ENCODE peak calls at places on chromosomes 7 and 10, in seven cellular contexts. One of them, this sample, is unnamed.

GRCh38 chr7:108448777-108449576 is 7.3 kb downstream of the NRCAM start:
- DNase-seq in neural crest cell: peak
- DNase-seq in HFFc6: no peak
- DNase-seq in neural progenitor cell: peak
- DNase-seq in colonic mucosa: no peak
- DNase-seq in A549: no peak
- DNase-seq in mammary epithelial cell: no peak
- DNase-seq in this sample: no peak

GRCh38 chr10:103823706-103824272 is 31.6 kb downstream of the SH3PXD2A start:
- DNase-seq in neural crest cell: no peak
- DNase-seq in HFFc6: no peak
- DNase-seq in neural progenitor cell: no peak
- DNase-seq in colonic mucosa: no peak
- DNase-seq in A549: no peak
- DNase-seq in mammary epithelial cell: peak
- DNase-seq in this sample: no peak

GRCh38 chr7:26670841-26671240 is 193.5 kb downstream of the SKAP2 start:
- DNase-seq in neural crest cell: no peak
- DNase-seq in HFFc6: no peak
- DNase-seq in neural progenitor cell: no peak
- DNase-seq in colonic mucosa: no peak
- DNase-seq in A549: no peak
- DNase-seq in mammary epithelial cell: no peak
- DNase-seq in this sample: no peak

GRCh38 chr7:92810242-92810611 is 26.1 kb downstream of the CDK6 start:
- DNase-seq in neural crest cell: no peak
- DNase-seq in HFFc6: no peak
- DNase-seq in neural progenitor cell: no peak
- DNase-seq in colonic mucosa: no peak
- DNase-seq in A549: peak
- DNase-seq in mammary epithelial cell: no peak
- DNase-seq in this sample: no peak

GRCh38 chr10:30528427-30528782 is 94.4 kb downstream of the MAP3K8 start:
- DNase-seq in neural crest cell: no peak
- DNase-seq in HFFc6: no peak
- DNase-seq in neural progenitor cell: no peak
- DNase-seq in colonic mucosa: no peak
- DNase-seq in A549: no peak
- DNase-seq in mammary epithelial cell: no peak
- DNase-seq in this sample: no peak

GRCh38 chr10:16905304-16905703 is 88.1 kb upstream of the RSU1 start:
- DNase-seq in neural crest cell: no peak
- DNase-seq in HFFc6: no peak
- DNase-seq in neural progenitor cell: no peak
- DNase-seq in colonic mucosa: no peak
- DNase-seq in A549: no peak
- DNase-seq in mammary epithelial cell: no peak
- DNase-seq in this sample: no peak

GRCh38 chr7:66741706-66742053 is 1.1 kb downstream of the RABGEF1 start:
- DNase-seq in neural crest cell: no peak
- DNase-seq in HFFc6: no peak
- DNase-seq in neural progenitor cell: peak
- DNase-seq in colonic mucosa: no peak
- DNase-seq in A549: peak
- DNase-seq in mammary epithelial cell: peak
- DNase-seq in this sample: no peak

GRCh38 chr7:101179117-101179779 is 845 bp downstream of the NAT16 start:
- DNase-seq in neural crest cell: peak
- DNase-seq in HFFc6: no peak
- DNase-seq in neural progenitor cell: peak
- DNase-seq in colonic mucosa: no peak
- DNase-seq in A549: no peak
- DNase-seq in mammary epithelial cell: no peak
- DNase-seq in this sample: no peak

GRCh38 chr7:155702616-155703015 is 58.2 kb downstream of the RBM33 start:
- DNase-seq in neural crest cell: no peak
- DNase-seq in HFFc6: no peak
- DNase-seq in neural progenitor cell: no peak
- DNase-seq in colonic mucosa: no peak
- DNase-seq in A549: no peak
- DNase-seq in mammary epithelial cell: peak
- DNase-seq in this sample: no peak

GRCh38 chr7:155373359-155374273 is 75.9 kb downstream of the INSIG1 start:
- DNase-seq in neural crest cell: no peak
- DNase-seq in HFFc6: no peak
- DNase-seq in neural progenitor cell: peak
- DNase-seq in colonic mucosa: no peak
- DNase-seq in A549: no peak
- DNase-seq in mammary epithelial cell: no peak
- DNase-seq in this sample: no peak

GRCh38 chr10:88542522-88542921 is 40.6 kb downstream of the RNLS start:
- DNase-seq in neural crest cell: no peak
- DNase-seq in HFFc6: no peak
- DNase-seq in neural progenitor cell: no peak
- DNase-seq in colonic mucosa: no peak
- DNase-seq in A549: no peak
- DNase-seq in mammary epithelial cell: no peak
- DNase-seq in this sample: no peak

GRCh38 chr10:12717981-12718707 is 283.4 kb downstream of the CCDC3 start:
- DNase-seq in neural crest cell: no peak
- DNase-seq in HFFc6: no peak
- DNase-seq in neural progenitor cell: peak
- DNase-seq in colonic mucosa: no peak
- DNase-seq in A549: no peak
- DNase-seq in mammary epithelial cell: peak
- DNase-seq in this sample: no peak

GRCh38 chr7:144842377-144842851 is 6.6 kb upstream of the TPK1 start:
- DNase-seq in neural crest cell: no peak
- DNase-seq in HFFc6: no peak
- DNase-seq in neural progenitor cell: peak
- DNase-seq in colonic mucosa: peak
- DNase-seq in A549: peak
- DNase-seq in mammary epithelial cell: peak
- DNase-seq in this sample: no peak

GRCh38 chr7:129616530-129616929 is 5.0 kb downstream of the NRF1 start:
- DNase-seq in neural crest cell: no peak
- DNase-seq in HFFc6: no peak
- DNase-seq in neural progenitor cell: no peak
- DNase-seq in colonic mucosa: no peak
- DNase-seq in A549: no peak
- DNase-seq in mammary epithelial cell: no peak
- DNase-seq in this sample: no peak

GRCh38 chr7:16657656-16658279 is 11.8 kb downstream of the BZW2 start:
- DNase-seq in neural crest cell: no peak
- DNase-seq in HFFc6: peak
- DNase-seq in neural progenitor cell: peak
- DNase-seq in colonic mucosa: no peak
- DNase-seq in A549: peak
- DNase-seq in mammary epithelial cell: peak
- DNase-seq in this sample: no peak

GRCh38 chr7:90337106-90337505 is 9.4 kb upstream of the GTPBP10 start:
- DNase-seq in neural crest cell: no peak
- DNase-seq in HFFc6: no peak
- DNase-seq in neural progenitor cell: no peak
- DNase-seq in colonic mucosa: no peak
- DNase-seq in A549: no peak
- DNase-seq in mammary epithelial cell: no peak
- DNase-seq in this sample: no peak

GRCh38 chr10:132702601-132703304 is 83.2 kb downstream of the NKX6-2 start:
- DNase-seq in neural crest cell: no peak
- DNase-seq in HFFc6: no peak
- DNase-seq in neural progenitor cell: no peak
- DNase-seq in colonic mucosa: no peak
- DNase-seq in A549: no peak
- DNase-seq in mammary epithelial cell: no peak
- DNase-seq in this sample: no peak

GRCh38 chr7:84677386-84677785 is 482.8 kb upstream of the SEMA3A start:
- DNase-seq in neural crest cell: no peak
- DNase-seq in HFFc6: no peak
- DNase-seq in neural progenitor cell: no peak
- DNase-seq in colonic mucosa: no peak
- DNase-seq in A549: no peak
- DNase-seq in mammary epithelial cell: peak
- DNase-seq in this sample: no peak

GRCh38 chr10:131821378-131822012 is 79.3 kb upstream of the PPP2R2D start:
- DNase-seq in neural crest cell: no peak
- DNase-seq in HFFc6: no peak
- DNase-seq in neural progenitor cell: no peak
- DNase-seq in colonic mucosa: no peak
- DNase-seq in A549: no peak
- DNase-seq in mammary epithelial cell: no peak
- DNase-seq in this sample: no peak

GRCh38 chr10:101272229-101272868 is 43.1 kb upstream of the LBX1 start:
- DNase-seq in neural crest cell: peak
- DNase-seq in HFFc6: peak
- DNase-seq in neural progenitor cell: peak
- DNase-seq in colonic mucosa: peak
- DNase-seq in A549: peak
- DNase-seq in mammary epithelial cell: peak
- DNase-seq in this sample: peak

GRCh38 chr10:21507066-21507669 is 18.3 kb downstream of the SKIDA1 start:
- DNase-seq in neural crest cell: no peak
- DNase-seq in HFFc6: no peak
- DNase-seq in neural progenitor cell: peak
- DNase-seq in colonic mucosa: no peak
- DNase-seq in A549: no peak
- DNase-seq in mammary epithelial cell: no peak
- DNase-seq in this sample: no peak

GRCh38 chr10:124586142-124586541 is 124.5 kb downstream of the LHPP start:
- DNase-seq in neural crest cell: no peak
- DNase-seq in HFFc6: no peak
- DNase-seq in neural progenitor cell: no peak
- DNase-seq in colonic mucosa: no peak
- DNase-seq in A549: no peak
- DNase-seq in mammary epithelial cell: no peak
- DNase-seq in this sample: no peak

GRCh38 chr7:2872296-2872874 is 28.3 kb upstream of the GNA12 start:
- DNase-seq in neural crest cell: no peak
- DNase-seq in HFFc6: no peak
- DNase-seq in neural progenitor cell: no peak
- DNase-seq in colonic mucosa: no peak
- DNase-seq in A549: no peak
- DNase-seq in mammary epithelial cell: no peak
- DNase-seq in this sample: no peak

GRCh38 chr7:127908430-127909258 is 122.6 kb downstream of the LRRC4 start:
- DNase-seq in neural crest cell: no peak
- DNase-seq in HFFc6: no peak
- DNase-seq in neural progenitor cell: no peak
- DNase-seq in colonic mucosa: no peak
- DNase-seq in A549: no peak
- DNase-seq in mammary epithelial cell: no peak
- DNase-seq in this sample: no peak

GRCh38 chr7:149081914-149082313 is 8.6 kb downstream of the ZNF786 start:
- DNase-seq in neural crest cell: no peak
- DNase-seq in HFFc6: no peak
- DNase-seq in neural progenitor cell: no peak
- DNase-seq in colonic mucosa: no peak
- DNase-seq in A549: no peak
- DNase-seq in mammary epithelial cell: no peak
- DNase-seq in this sample: no peak

GRCh38 chr7:130490888-130491771 is 755 bp upstream of the MEST start:
- DNase-seq in neural crest cell: peak
- DNase-seq in HFFc6: no peak
- DNase-seq in neural progenitor cell: peak
- DNase-seq in colonic mucosa: no peak
- DNase-seq in A549: no peak
- DNase-seq in mammary epithelial cell: no peak
- DNase-seq in this sample: no peak

GRCh38 chr7:37429435-37429791 is 19.3 kb downstream of the ELMO1 start:
- DNase-seq in neural crest cell: no peak
- DNase-seq in HFFc6: no peak
- DNase-seq in neural progenitor cell: no peak
- DNase-seq in colonic mucosa: no peak
- DNase-seq in A549: no peak
- DNase-seq in mammary epithelial cell: no peak
- DNase-seq in this sample: no peak

GRCh38 chr10:78255796-78256638 is 222.4 kb downstream of the RPS24 start:
- DNase-seq in neural crest cell: no peak
- DNase-seq in HFFc6: peak
- DNase-seq in neural progenitor cell: no peak
- DNase-seq in colonic mucosa: peak
- DNase-seq in A549: peak
- DNase-seq in mammary epithelial cell: peak
- DNase-seq in this sample: no peak

GRCh38 chr10:17782921-17783665 is 26.1 kb upstream of the MRC1 start:
- DNase-seq in neural crest cell: no peak
- DNase-seq in HFFc6: peak
- DNase-seq in neural progenitor cell: no peak
- DNase-seq in colonic mucosa: no peak
- DNase-seq in A549: peak
- DNase-seq in mammary epithelial cell: peak
- DNase-seq in this sample: no peak

GRCh38 chr7:35695628-35695888 is 623 bp upstream of the HERPUD2 start:
- DNase-seq in neural crest cell: no peak
- DNase-seq in HFFc6: no peak
- DNase-seq in neural progenitor cell: no peak
- DNase-seq in colonic mucosa: no peak
- DNase-seq in A549: peak
- DNase-seq in mammary epithelial cell: peak
- DNase-seq in this sample: no peak

GRCh38 chr10:126135177-126135576 is 238.8 kb downstream of the FANK1 start:
- DNase-seq in neural crest cell: no peak
- DNase-seq in HFFc6: no peak
- DNase-seq in neural progenitor cell: peak
- DNase-seq in colonic mucosa: peak
- DNase-seq in A549: peak
- DNase-seq in mammary epithelial cell: no peak
- DNase-seq in this sample: no peak
- TF ChIP-seq CTCF in neural crest cell: no peak
- TF ChIP-seq CTCF in HFFc6: peak
- TF ChIP-seq CTCF in neural progenitor cell: peak
- TF ChIP-seq CTCF in colonic mucosa: no peak
- TF ChIP-seq CTCF in A549: no peak
- TF ChIP-seq CTCF in mammary epithelial cell: no peak
- TF ChIP-seq CTCF in this sample: no peak

GRCh38 chr7:76338298-76339084 is 20.3 kb downstream of the YWHAG start:
- DNase-seq in neural crest cell: no peak
- DNase-seq in HFFc6: no peak
- DNase-seq in neural progenitor cell: no peak
- DNase-seq in colonic mucosa: no peak
- DNase-seq in A549: no peak
- DNase-seq in mammary epithelial cell: peak
- DNase-seq in this sample: no peak
- TF ChIP-seq CTCF in neural crest cell: no peak
- TF ChIP-seq CTCF in HFFc6: no peak
- TF ChIP-seq CTCF in neural progenitor cell: no peak
- TF ChIP-seq CTCF in colonic mucosa: no peak
- TF ChIP-seq CTCF in A549: no peak
- TF ChIP-seq CTCF in mammary epithelial cell: no peak
- TF ChIP-seq CTCF in this sample: no peak

GRCh38 chr7:98862716-98863420 is 6.9 kb downstream of the TMEM130 start:
- DNase-seq in neural crest cell: no peak
- DNase-seq in HFFc6: no peak
- DNase-seq in neural progenitor cell: no peak
- DNase-seq in colonic mucosa: no peak
- DNase-seq in A549: no peak
- DNase-seq in mammary epithelial cell: no peak
- DNase-seq in this sample: no peak
- TF ChIP-seq CTCF in neural crest cell: no peak
- TF ChIP-seq CTCF in HFFc6: no peak
- TF ChIP-seq CTCF in neural progenitor cell: no peak
- TF ChIP-seq CTCF in colonic mucosa: no peak
- TF ChIP-seq CTCF in A549: no peak
- TF ChIP-seq CTCF in mammary epithelial cell: no peak
- TF ChIP-seq CTCF in this sample: no peak

GRCh38 chr7:44097064-44097932 is 6.8 kb upstream of the AEBP1 start:
- DNase-seq in neural crest cell: no peak
- DNase-seq in HFFc6: no peak
- DNase-seq in neural progenitor cell: no peak
- DNase-seq in colonic mucosa: no peak
- DNase-seq in A549: no peak
- DNase-seq in mammary epithelial cell: no peak
- DNase-seq in this sample: no peak
- TF ChIP-seq CTCF in neural crest cell: no peak
- TF ChIP-seq CTCF in HFFc6: no peak
- TF ChIP-seq CTCF in neural progenitor cell: no peak
- TF ChIP-seq CTCF in colonic mucosa: no peak
- TF ChIP-seq CTCF in A549: no peak
- TF ChIP-seq CTCF in mammary epithelial cell: no peak
- TF ChIP-seq CTCF in this sample: no peak